ENCODE peak calls at places on chromosome X, in four cellular contexts. N, E, P and K are unnamed samples.

GRCh38 chrX:12770440-12770839 is 20.8 kb upstream of the PRPS2 start:
- DNase-seq in N (no peak), E (peak; percentile 22), P (peak; percentile 54), K (peak; percentile 66)

GRCh38 chrX:103629295-103630170 is 758 bp downstream of the TCEAL1 start:
- DNase-seq in N (peak; percentile 0), E (peak; percentile 66), P (no peak), K (peak; percentile 69)

GRCh38 chrX:24760601-24761000 is 66.9 kb downstream of the POLA1 start:
- DNase-seq in N (no peak), E (peak; percentile 61), P (no peak), K (peak; percentile 3)

GRCh38 chrX:48493890-48494364 is 14.9 kb upstream of the PORCN start:
- DNase-seq in N (no peak), E (no peak), P (peak; percentile 60), K (peak; percentile 22)

GRCh38 chrX:40158036-40158706 is 60.4 kb upstream of the BCOR start:
- DNase-seq in N (no peak), E (no peak), P (no peak), K (peak; percentile 49)

GRCh38 chrX:96615448-96615847 is 69.2 kb upstream of the DIAPH2 start:
- DNase-seq in N (no peak), E (peak; percentile 3), P (no peak), K (peak; percentile 72)

GRCh38 chrX:21700289-21700688 is 42.2 kb upstream of the KLHL34 start:
- DNase-seq in N (no peak), E (no peak), P (no peak), K (no peak)

GRCh38 chrX:79270401-79270800 is 96.7 kb downstream of the ITM2A start:
- DNase-seq in N (peak; percentile 73), E (no peak), P (peak; percentile 71), K (no peak)

GRCh38 chrX:39613997-39614679 is 483.6 kb downstream of the BCOR start:
- DNase-seq in N (peak; percentile 3), E (no peak), P (no peak), K (no peak)

GRCh38 chrX:15674514-15674898 is 9.9 kb upstream of the CLTRN start:
- DNase-seq in N (peak; percentile 68), E (peak; percentile 89), P (peak; percentile 88), K (peak; percentile 99)

GRCh38 chrX:1584237-1585011 is 7.0 kb upstream of the AKAP17A start:
- DNase-seq in N (no peak), E (no peak), P (no peak), K (no peak)

GRCh38 chrX:31679861-31680260 is 608.0 kb upstream of the FTHL17 start:
- DNase-seq in N (no peak), E (no peak), P (no peak), K (no peak)

GRCh38 chrX:71106427-71106826 is at the start of gene CXorf65:
- DNase-seq in N (peak; percentile 9), E (no peak), P (no peak), K (no peak)

GRCh38 chrX:133544105-133544504 is 128.8 kb upstream of the GPC4 start:
- DNase-seq in N (no peak), E (peak; percentile 74), P (no peak), K (peak; percentile 65)

GRCh38 chrX:119605739-119606507 is at the start of gene NKRF:
- DNase-seq in N (peak; percentile 88), E (peak; percentile 86), P (peak; percentile 92), K (peak; percentile 94)

GRCh38 chrX:153400146-153401132 is 711 bp downstream of the PNMA6E start:
- DNase-seq in N (peak; percentile 48), E (no peak), P (peak; percentile 63), K (peak; percentile 33)

GRCh38 chrX:154140742-154141141 is 3.3 kb upstream of the OPN1LW start:
- DNase-seq in N (no peak), E (no peak), P (no peak), K (no peak)

GRCh38 chrX:153900806-153901752 is 3.4 kb upstream of the AVPR2 start:
- DNase-seq in N (peak; percentile 51), E (peak; percentile 85), P (peak; percentile 82), K (peak; percentile 76)

GRCh38 chrX:152936306-152936705 is 38.4 kb downstream of the ZNF185 start:
- DNase-seq in N (no peak), E (no peak), P (no peak), K (no peak)

GRCh38 chrX:1093586-1094538 is 118.6 kb downstream of the CRLF2 start:
- DNase-seq in N (no peak), E (no peak), P (no peak), K (no peak)

GRCh38 chrX:54926978-54927377 is 6.4 kb downstream of the TRO start:
- DNase-seq in N (no peak), E (no peak), P (no peak), K (no peak)